ENCODE peak calls at places on chromosomes 2 and 18, in six cellular contexts. One of them, this sample, is unnamed.

GRCh38 chr2:101185085-101185484 is 33.9 kb upstream of the TBC1D8 start:
- DNase-seq in HepG2: no peak
- DNase-seq in K562: no peak
- DNase-seq in endothelial cell of umbilical vein: no peak
- DNase-seq in A549: no peak
- DNase-seq in GM12878: no peak
- DNase-seq in this sample: no peak

GRCh38 chr2:96485751-96486643 is 19.2 kb downstream of the NEURL3 start:
- DNase-seq in HepG2: peak; percentile 48
- DNase-seq in K562: no peak
- DNase-seq in endothelial cell of umbilical vein: peak; percentile 94
- DNase-seq in A549: no peak
- DNase-seq in GM12878: peak; percentile 97
- DNase-seq in this sample: no peak

GRCh38 chr2:180730976-180731375 is 249.4 kb upstream of the UBE2E3 start:
- DNase-seq in HepG2: peak; percentile 28
- DNase-seq in K562: no peak
- DNase-seq in endothelial cell of umbilical vein: no peak
- DNase-seq in A549: peak; percentile 30
- DNase-seq in GM12878: no peak
- DNase-seq in this sample: peak; percentile 30

GRCh38 chr2:72944804-72945449 is 27.6 kb downstream of the EMX1 start:
- DNase-seq in HepG2: no peak
- DNase-seq in K562: no peak
- DNase-seq in endothelial cell of umbilical vein: no peak
- DNase-seq in A549: no peak
- DNase-seq in GM12878: no peak
- DNase-seq in this sample: no peak

GRCh38 chr18:76161983-76162382 is 333.1 kb downstream of the ZNF516 start:
- DNase-seq in HepG2: no peak
- DNase-seq in K562: no peak
- DNase-seq in endothelial cell of umbilical vein: no peak
- DNase-seq in A549: no peak
- DNase-seq in GM12878: no peak
- DNase-seq in this sample: no peak

GRCh38 chr2:226943862-226944610 is 108.2 kb downstream of the RHBDD1 start:
- DNase-seq in HepG2: no peak
- DNase-seq in K562: no peak
- DNase-seq in endothelial cell of umbilical vein: no peak
- DNase-seq in A549: no peak
- DNase-seq in GM12878: no peak
- DNase-seq in this sample: no peak

GRCh38 chr2:133777607-133778006 is 209.3 kb upstream of the NCKAP5 start:
- DNase-seq in HepG2: no peak
- DNase-seq in K562: no peak
- DNase-seq in endothelial cell of umbilical vein: no peak
- DNase-seq in A549: no peak
- DNase-seq in GM12878: no peak
- DNase-seq in this sample: peak; percentile 4

GRCh38 chr18:63963610-63964256 is 6.1 kb upstream of the SERPINB8 start:
- DNase-seq in HepG2: peak; percentile 55
- DNase-seq in K562: no peak
- DNase-seq in endothelial cell of umbilical vein: peak; percentile 57
- DNase-seq in A549: peak; percentile 57
- DNase-seq in GM12878: no peak
- DNase-seq in this sample: peak; percentile 74

GRCh38 chr18:48133675-48134251 is 203.3 kb upstream of the SMAD2 start:
- DNase-seq in HepG2: no peak
- DNase-seq in K562: no peak
- DNase-seq in endothelial cell of umbilical vein: no peak
- DNase-seq in A549: no peak
- DNase-seq in GM12878: no peak
- DNase-seq in this sample: no peak

GRCh38 chr2:148658807-148659722 is 14.5 kb downstream of the EPC2 start:
- DNase-seq in HepG2: no peak
- DNase-seq in K562: no peak
- DNase-seq in endothelial cell of umbilical vein: peak; percentile 75
- DNase-seq in A549: peak; percentile 22
- DNase-seq in GM12878: peak; percentile 56
- DNase-seq in this sample: peak; percentile 62

GRCh38 chr2:61460168-61460567 is 10.7 kb downstream of the USP34 start:
- DNase-seq in HepG2: peak; percentile 92
- DNase-seq in K562: no peak
- DNase-seq in endothelial cell of umbilical vein: peak; percentile 82
- DNase-seq in A549: peak; percentile 64
- DNase-seq in GM12878: no peak
- DNase-seq in this sample: no peak

GRCh38 chr2:144213797-144214196 is 306.1 kb downstream of the ZEB2 start:
- DNase-seq in HepG2: no peak
- DNase-seq in K562: no peak
- DNase-seq in endothelial cell of umbilical vein: no peak
- DNase-seq in A549: no peak
- DNase-seq in GM12878: peak; percentile 77
- DNase-seq in this sample: no peak

GRCh38 chr2:143705108-143705686 is 576.0 kb downstream of the ARHGAP15 start:
- DNase-seq in HepG2: no peak
- DNase-seq in K562: no peak
- DNase-seq in endothelial cell of umbilical vein: no peak
- DNase-seq in A549: no peak
- DNase-seq in GM12878: no peak
- DNase-seq in this sample: peak; percentile 61

GRCh38 chr18:10230072-10230471 is 224.4 kb upstream of the APCDD1 start:
- DNase-seq in HepG2: peak; percentile 23
- DNase-seq in K562: peak; percentile 22
- DNase-seq in endothelial cell of umbilical vein: peak; percentile 20
- DNase-seq in A549: peak; percentile 40
- DNase-seq in GM12878: no peak
- DNase-seq in this sample: peak; percentile 90

GRCh38 chr2:134290363-134290762 is 36.5 kb downstream of the MGAT5 start:
- DNase-seq in HepG2: no peak
- DNase-seq in K562: no peak
- DNase-seq in endothelial cell of umbilical vein: no peak
- DNase-seq in A549: no peak
- DNase-seq in GM12878: peak; percentile 60
- DNase-seq in this sample: peak; percentile 11

GRCh38 chr2:156321243-156321904 is 11.1 kb downstream of the NR4A2 start:
- DNase-seq in HepG2: no peak
- DNase-seq in K562: no peak
- DNase-seq in endothelial cell of umbilical vein: no peak
- DNase-seq in A549: no peak
- DNase-seq in GM12878: no peak
- DNase-seq in this sample: no peak

GRCh38 chr2:86301711-86302202 is 35.7 kb downstream of the REEP1 start:
- DNase-seq in HepG2: no peak
- DNase-seq in K562: no peak
- DNase-seq in endothelial cell of umbilical vein: peak; percentile 28
- DNase-seq in A549: no peak
- DNase-seq in GM12878: no peak
- DNase-seq in this sample: peak; percentile 19

DNA sequence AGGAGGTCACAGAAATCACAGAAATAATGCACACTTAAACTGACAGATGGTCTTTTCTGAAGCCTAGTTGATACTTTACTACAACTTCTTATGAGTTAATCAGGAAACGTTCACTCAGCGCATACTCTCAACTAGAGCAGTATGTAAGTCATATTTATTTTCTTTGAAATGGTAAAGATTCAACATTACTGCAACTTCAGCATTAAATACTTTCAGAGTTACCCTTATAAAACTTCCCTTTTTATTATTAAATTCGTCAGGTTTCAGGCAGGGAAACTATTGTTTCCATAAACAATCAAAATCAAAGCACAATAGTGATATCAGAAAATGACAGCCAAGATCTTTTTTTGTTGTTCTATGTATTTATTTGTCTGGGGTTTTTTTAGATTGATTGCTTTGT is 222.6 kb upstream of the RND3 start:
- DNase-seq in HepG2: no peak
- DNase-seq in K562: no peak
- DNase-seq in endothelial cell of umbilical vein: no peak
- DNase-seq in A549: no peak
- DNase-seq in GM12878: no peak
- DNase-seq in this sample: no peak
- TF ChIP-seq POLR2A in HepG2: no peak
- TF ChIP-seq POLR2A in K562: no peak
- TF ChIP-seq POLR2A in endothelial cell of umbilical vein: no peak
- TF ChIP-seq POLR2A in A549: no peak
- TF ChIP-seq POLR2A in GM12878: no peak
- TF ChIP-seq POLR2A in this sample: no peak

GRCh38 chr2:120228503-120228902 is 5.3 kb upstream of the TMEM185B start:
- DNase-seq in HepG2: no peak
- DNase-seq in K562: no peak
- DNase-seq in endothelial cell of umbilical vein: no peak
- DNase-seq in A549: no peak
- DNase-seq in GM12878: no peak
- DNase-seq in this sample: no peak
- TF ChIP-seq CTCF in HepG2: no peak
- TF ChIP-seq CTCF in K562: no peak
- TF ChIP-seq CTCF in endothelial cell of umbilical vein: no peak
- TF ChIP-seq CTCF in A549: no peak
- TF ChIP-seq CTCF in GM12878: no peak
- TF ChIP-seq CTCF in this sample: no peak

DNA sequence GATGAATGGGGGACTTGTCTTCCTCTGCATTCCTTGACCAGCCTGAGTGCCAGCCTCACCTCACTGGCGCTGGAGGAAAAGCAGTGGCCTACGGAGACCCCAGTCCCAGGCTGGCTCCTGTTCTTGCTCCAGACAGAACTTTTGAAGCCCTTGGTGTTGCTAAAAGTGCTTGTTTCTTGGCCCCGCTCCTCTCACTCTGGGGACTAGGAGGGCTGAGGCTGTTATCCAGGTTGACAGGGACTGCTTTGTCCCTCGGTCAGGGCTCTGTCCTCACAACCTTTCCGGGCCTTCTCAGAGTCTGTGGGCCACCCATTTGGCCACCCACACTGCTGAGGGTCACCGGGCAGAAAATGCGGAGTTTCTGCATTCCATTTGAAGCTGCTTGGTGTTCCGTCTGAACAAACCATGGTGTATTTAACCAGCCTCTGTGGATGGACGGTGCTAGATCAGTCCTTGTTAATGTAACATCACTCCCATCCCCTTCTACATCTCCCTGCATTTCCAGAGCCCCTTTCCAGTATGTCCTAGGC is 25.6 kb downstream of the B3GNT7 start:
- DNase-seq in HepG2: no peak
- DNase-seq in K562: no peak
- DNase-seq in endothelial cell of umbilical vein: no peak
- DNase-seq in A549: no peak
- DNase-seq in GM12878: no peak
- DNase-seq in this sample: no peak
- TF ChIP-seq MYC in HepG2: no peak
- TF ChIP-seq MYC in K562: no peak
- TF ChIP-seq MYC in endothelial cell of umbilical vein: no peak
- TF ChIP-seq MYC in A549: no peak
- TF ChIP-seq MYC in GM12878: no peak
- TF ChIP-seq MYC in this sample: no peak

GRCh38 chr2:3517948-3518495 is 1.3 kb downstream of the ADI1 start:
- DNase-seq in HepG2: peak; percentile 75
- DNase-seq in K562: no peak
- DNase-seq in endothelial cell of umbilical vein: peak; percentile 18
- DNase-seq in A549: no peak
- DNase-seq in GM12878: no peak
- DNase-seq in this sample: no peak

GRCh38 chr2:3516831-3517230 is 2.5 kb downstream of the ADI1 start:
- DNase-seq in HepG2: no peak
- DNase-seq in K562: no peak
- DNase-seq in endothelial cell of umbilical vein: no peak
- DNase-seq in A549: no peak
- DNase-seq in GM12878: no peak
- DNase-seq in this sample: no peak

GRCh38 chr2:3520591-3520990 is 1.3 kb upstream of the ADI1 start:
- DNase-seq in HepG2: no peak
- DNase-seq in K562: no peak
- DNase-seq in endothelial cell of umbilical vein: no peak
- DNase-seq in A549: no peak
- DNase-seq in GM12878: no peak
- DNase-seq in this sample: no peak

GRCh38 chr2:3518496-3519254 is 656 bp downstream of the ADI1 start:
- DNase-seq in HepG2: peak; percentile 97
- DNase-seq in K562: peak; percentile 99
- DNase-seq in endothelial cell of umbilical vein: peak; percentile 100
- DNase-seq in A549: peak; percentile 99
- DNase-seq in GM12878: peak; percentile 94
- DNase-seq in this sample: peak; percentile 97

DNA sequence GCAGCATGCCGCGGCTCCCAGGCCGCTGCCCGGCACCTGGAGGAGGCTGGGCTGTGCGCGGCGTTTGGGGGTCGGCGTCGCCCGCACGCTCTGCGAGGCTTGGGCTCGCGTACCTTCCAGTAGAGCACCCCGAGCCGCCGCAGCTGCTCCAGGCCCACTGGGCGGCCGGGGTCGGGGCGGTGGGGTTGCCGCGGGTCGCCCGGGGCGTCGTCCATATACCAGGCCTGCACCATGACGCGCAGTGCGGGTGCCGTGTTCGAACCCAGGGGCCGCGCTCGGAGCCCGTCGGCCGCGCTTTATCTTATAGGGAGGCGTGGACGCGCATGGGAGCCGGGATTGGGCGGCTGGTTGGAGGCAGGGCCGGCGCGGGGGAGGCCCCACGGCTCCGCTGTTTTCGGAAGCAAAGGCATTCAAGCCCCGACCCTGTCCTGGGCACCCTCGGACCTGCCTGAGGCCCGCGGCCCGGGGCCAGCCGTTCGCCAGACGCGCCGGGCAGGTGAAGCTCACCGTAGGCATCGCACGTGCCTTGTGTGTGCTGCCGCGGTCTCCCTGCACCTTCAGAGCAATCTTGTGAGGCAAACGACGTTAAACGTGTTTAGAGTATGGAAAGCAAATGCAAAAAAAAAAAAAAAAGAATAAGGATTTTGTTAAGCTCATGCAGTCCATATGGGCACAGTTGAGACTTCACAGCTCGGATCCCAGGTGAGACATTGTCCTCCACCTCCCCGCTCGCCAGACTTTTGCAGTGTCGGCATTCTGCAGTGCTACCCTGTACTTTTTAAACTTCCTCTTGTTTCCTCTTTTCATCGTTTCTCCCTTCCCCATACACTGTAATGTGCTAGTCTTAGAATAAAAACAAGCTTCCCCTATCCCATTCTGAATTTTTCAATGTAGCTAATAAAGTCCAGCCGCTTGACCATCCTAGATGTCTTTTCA is at the start of gene ADI1:
- DNase-seq in HepG2: peak; percentile 83
- DNase-seq in K562: peak; percentile 80
- DNase-seq in endothelial cell of umbilical vein: peak; percentile 86
- DNase-seq in A549: peak; percentile 90
- DNase-seq in GM12878: peak; percentile 16
- DNase-seq in this sample: peak; percentile 94
- TF ChIP-seq POLR2A in HepG2: no peak
- TF ChIP-seq POLR2A in K562: peak; percentile 88
- TF ChIP-seq POLR2A in endothelial cell of umbilical vein: peak; percentile 79
- TF ChIP-seq POLR2A in A549: peak; percentile 92
- TF ChIP-seq POLR2A in GM12878: peak; percentile 87
- TF ChIP-seq POLR2A in this sample: peak; percentile 72

GRCh38 chr2:164126960-164127359 is 391.2 kb upstream of the FIGN start:
- DNase-seq in HepG2: no peak
- DNase-seq in K562: no peak
- DNase-seq in endothelial cell of umbilical vein: no peak
- DNase-seq in A549: peak; percentile 7
- DNase-seq in GM12878: no peak
- DNase-seq in this sample: no peak
- TF ChIP-seq CTCF in HepG2: no peak
- TF ChIP-seq CTCF in K562: no peak
- TF ChIP-seq CTCF in endothelial cell of umbilical vein: no peak
- TF ChIP-seq CTCF in A549: peak; percentile 26
- TF ChIP-seq CTCF in GM12878: no peak
- TF ChIP-seq CTCF in this sample: no peak